ENCODE peak calls at places on chromosomes 13 and 19, in nine cellular contexts. D is body of pancreas; W is psoas muscle; A is naive thymus-derived CD4-positive, alpha-beta T cell; I is breast epithelium; K is ovary; O is hepatocyte; J is right atrium auricular region; V is uterus. B is an unnamed sample.
A peak's percentile ranks its signal among the peaks of the same experiment; 100 is the strongest.

GRCh38 chr13:77896977-77897376 is 21.7 kb downstream of the EDNRB start:
- DNase-seq in W (no peak), I (no peak), D (no peak), O (no peak), A (no peak), J (no peak), V (no peak), K (no peak), B (no peak)

GRCh38 chr13:66624302-66624701 is 605.8 kb downstream of the PCDH9 start:
- DNase-seq in A (no peak), D (no peak), O (no peak), I (no peak), W (no peak), K (no peak), V (no peak), J (no peak), B (no peak)

GRCh38 chr19:269241-269640 is 22.0 kb downstream of the PLPP2 start:
- DNase-seq in K (no peak), D (no peak), V (no peak), A (no peak), W (no peak), O (no peak), I (no peak), J (no peak), B (no peak)

GRCh38 chr19:33554821-33555220 is 33.2 kb upstream of the PEPD start:
- DNase-seq in O (no peak), K (peak; percentile 1), W (no peak), D (no peak), A (no peak), J (no peak), V (no peak), I (no peak), B (no peak)

GRCh38 chr19:31164666-31165265 is 184.5 kb downstream of the TSHZ3 start:
- DNase-seq in A (no peak), O (no peak), V (no peak), K (no peak), I (no peak), W (no peak), J (no peak), D (no peak), B (no peak)

GRCh38 chr19:677201-677600 is 1.0 kb downstream of the FSTL3 start:
- DNase-seq in A (no peak), O (peak; percentile 85), W (peak; percentile 87), D (peak; percentile 72), V (peak; percentile 80), I (peak; percentile 75), K (peak; percentile 90), J (peak; percentile 92), B (no peak)

GRCh38 chr13:21018220-21018619 is 43.2 kb downstream of the LATS2 start:
- DNase-seq in W (no peak), J (no peak), D (no peak), A (no peak), O (no peak), V (no peak), I (no peak), K (no peak), B (no peak)

GRCh38 chr19:8468761-8469458 is 24.1 kb downstream of the HNRNPM start:
- DNase-seq in K (no peak), A (no peak), J (no peak), V (no peak), D (no peak), O (no peak), W (no peak), I (no peak), B (no peak)

GRCh38 chr19:52296773-52297600 is at the start of gene ZNF480:
- DNase-seq in J (peak; percentile 84), W (peak; percentile 89), A (peak; percentile 91), O (peak; percentile 91), V (peak; percentile 77), I (peak; percentile 53), D (peak; percentile 86), K (peak; percentile 91), B (peak; percentile 81)

GRCh38 chr13:59531571-59532091 is 632.1 kb downstream of the DIAPH3 start:
- DNase-seq in I (peak; percentile 31), W (peak; percentile 67), A (peak; percentile 27), D (peak; percentile 61), J (peak; percentile 82), V (peak; percentile 25), K (peak; percentile 63), O (peak; percentile 84), B (peak; percentile 60)

GRCh38 chr19:37654118-37654517 is 1.1 kb downstream of the ZFP30 start:
- DNase-seq in W (no peak), A (peak; percentile 7), I (no peak), O (no peak), K (no peak), D (no peak), J (no peak), V (no peak), B (no peak)

GRCh38 chr13:64457976-64458375 is 2772.2 kb downstream of the PCDH9 start:
- DNase-seq in D (no peak), A (no peak), J (no peak), W (no peak), I (no peak), K (no peak), V (no peak), O (no peak), B (no peak)

GRCh38 chr13:35475960-35476943 is at the start of gene MAB21L1:
- DNase-seq in D (no peak), J (no peak), O (peak; percentile 73), W (peak; percentile 33), K (no peak), V (no peak), I (peak; percentile 49), A (no peak), B (peak; percentile 96)

GRCh38 chr19:4181053-4181508 is 1.3 kb downstream of the SIRT6 start:
- DNase-seq in D (no peak), K (no peak), J (no peak), I (no peak), W (no peak), O (no peak), V (no peak), A (no peak), B (no peak)

GRCh38 chr13:77305276-77305675 is 21.6 kb downstream of the MYCBP2 start:
- DNase-seq in D (no peak), O (no peak), V (no peak), J (no peak), W (no peak), A (no peak), K (no peak), I (no peak), B (no peak)

GRCh38 chr13:80309926-80310325 is 31.0 kb downstream of the SPRY2 start:
- DNase-seq in V (no peak), J (no peak), A (no peak), I (no peak), K (no peak), D (no peak), W (no peak), O (no peak), B (no peak)

GRCh38 chr13:80303225-80303811 is 37.6 kb downstream of the SPRY2 start:
- DNase-seq in A (no peak), K (no peak), I (no peak), O (no peak), D (no peak), J (no peak), V (no peak), W (no peak), B (no peak)

GRCh38 chr13:80305737-80306136 is 35.2 kb downstream of the SPRY2 start:
- DNase-seq in D (no peak), J (no peak), K (no peak), A (no peak), V (no peak), W (no peak), I (no peak), O (no peak), B (no peak)

GRCh38 chr13:80307401-80307987 is 33.4 kb downstream of the SPRY2 start:
- DNase-seq in A (no peak), D (no peak), K (no peak), J (no peak), V (no peak), O (no peak), I (no peak), W (no peak), B (no peak)

GRCh38 chr13:80306573-80306972 is 34.4 kb downstream of the SPRY2 start:
- DNase-seq in I (no peak), D (no peak), W (no peak), J (no peak), V (no peak), A (no peak), O (no peak), K (no peak), B (no peak)
- H3K27ac ChIP-seq in I (peak overlapping the region; percentile 33), D (no peak overlapping the region), W (peak overlapping the region; percentile 18), J (peak overlapping the region; percentile 14), V (no peak overlapping the region), A (no peak overlapping the region), O (no peak overlapping the region), K (no peak overlapping the region), B (no peak overlapping the region)

DNA sequence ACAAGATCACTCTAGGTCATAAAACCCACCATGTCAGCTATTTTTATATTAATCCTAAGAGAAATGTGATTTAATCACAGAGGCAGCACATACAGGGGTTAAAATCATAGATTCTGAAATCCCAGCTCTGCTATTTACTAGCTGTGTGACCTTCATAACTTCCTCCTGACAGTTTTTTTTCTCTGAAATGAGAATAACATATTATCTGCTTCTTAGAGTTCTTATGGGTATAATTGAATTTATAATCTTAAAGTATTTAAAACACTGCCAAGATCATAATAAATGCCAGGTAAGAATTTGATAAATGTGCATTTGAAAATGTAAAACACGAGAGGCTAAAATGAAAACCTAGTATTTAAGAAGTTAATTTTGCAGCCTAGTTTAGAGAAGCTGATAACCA is 722.9 kb downstream of the SLITRK6 start:
- DNase-seq in I (no peak), W (no peak), A (no peak), V (no peak), D (no peak), O (no peak), J (no peak), K (no peak), B (no peak)
- H3K27ac ChIP-seq in I (no peak overlapping the region), W (no peak overlapping the region), A (no peak overlapping the region), V (no peak overlapping the region), D (no peak overlapping the region), O (no peak overlapping the region), J (no peak overlapping the region), K (no peak overlapping the region), B (no peak overlapping the region)

DNA sequence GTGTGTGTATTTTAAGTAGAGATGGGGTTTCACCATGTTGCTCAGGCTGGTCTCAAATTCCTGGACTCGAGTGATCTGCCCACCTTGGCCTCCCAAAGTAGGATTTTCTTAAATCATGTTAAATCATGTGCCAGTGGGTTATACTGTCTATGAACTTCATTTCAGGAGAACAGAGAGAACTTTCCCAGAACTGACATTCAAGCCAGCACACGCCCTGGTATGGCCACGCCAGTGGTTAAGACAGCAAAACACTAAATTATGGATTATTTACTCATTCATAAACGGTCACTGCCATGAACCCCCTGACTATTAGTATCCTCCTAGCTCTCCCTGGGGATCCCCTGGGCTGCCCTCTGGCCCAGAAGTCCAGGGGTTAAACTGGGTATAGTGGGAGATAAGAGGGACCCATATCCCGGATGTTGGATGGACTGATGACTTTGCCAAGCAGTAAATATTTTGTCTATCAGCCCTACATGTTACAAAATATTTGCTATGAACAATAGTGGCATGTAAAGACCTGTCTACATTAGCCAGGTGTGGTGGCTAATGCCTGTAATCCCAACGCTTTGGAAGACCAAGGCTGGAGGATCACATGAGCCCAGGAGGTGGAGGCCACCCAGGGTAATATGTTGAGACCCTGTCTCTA is 16.1 kb upstream of the STRN4 start:
- DNase-seq in D (no peak), V (no peak), J (no peak), O (no peak), I (no peak), K (no peak), A (no peak), W (no peak), B (no peak)
- H3K27ac ChIP-seq in D (no peak overlapping the region), V (no peak overlapping the region), J (no peak overlapping the region), O (no peak overlapping the region), I (peak overlapping the region; percentile 93), K (no peak overlapping the region), A (no peak overlapping the region), W (no peak overlapping the region), B (no peak overlapping the region)

GRCh38 chr13:107742544-107742943 is 472.8 kb downstream of the LIG4 start:
- DNase-seq in V (no peak), J (no peak), K (no peak), D (no peak), O (no peak), I (no peak), W (no peak), A (no peak), B (no peak)
- H3K27ac ChIP-seq in V (no peak overlapping the region), J (no peak overlapping the region), K (no peak overlapping the region), D (no peak overlapping the region), O (no peak overlapping the region), I (no peak overlapping the region), W (no peak overlapping the region), A (no peak overlapping the region), B (no peak overlapping the region)

B was measured in dorsolateral prefrontal cortex.